ENCODE peak calls at places on chromosomes 12 and 14, in four cellular contexts. W is glutamatergic neuron; Z is kidney epithelial cell; X is CD4-positive, alpha-beta T cell. S is an unnamed sample.

GRCh38 chr12:65828711-65829339 is 4.5 kb downstream of the HMGA2 start:
- DNase-seq in W (no peak), Z (no peak), X (no peak), S (no peak)

GRCh38 chr12:40980346-40981005 is 207.6 kb upstream of the PDZRN4 start:
- DNase-seq in W (no peak), Z (no peak), X (no peak), S (no peak)

GRCh38 chr12:107529991-107530390 is 155.6 kb upstream of the PWP1 start:
- DNase-seq in W (no peak), Z (no peak), X (no peak), S (no peak)

GRCh38 chr12:111361717-111362576 is 6.9 kb downstream of the PHETA1 start:
- DNase-seq in W (no peak), Z (no peak), X (no peak), S (no peak)

GRCh38 chr14:77761205-77761931 is 412 bp upstream of the SNW1 start:
- DNase-seq in W (peak), Z (no peak), X (no peak), S (peak)

GRCh38 chr12:45302621-45303020 is 86.7 kb downstream of the ANO6 start:
- DNase-seq in W (no peak), Z (no peak), X (no peak), S (no peak)

GRCh38 chr14:91328313-91329050 is 84.0 kb upstream of the GPR68 start:
- DNase-seq in W (no peak), Z (no peak), X (no peak), S (no peak)

GRCh38 chr12:55720894-55721444 is 776 bp downstream of the RDH5 start:
- DNase-seq in W (no peak), Z (no peak), X (no peak), S (no peak)

GRCh38 chr12:92629349-92630065 is 73.3 kb upstream of the PLEKHG7 start:
- DNase-seq in W (no peak), Z (peak), X (no peak), S (no peak)

GRCh38 chr14:79567306-79567705 is 644.0 kb downstream of the DIO2 start:
- DNase-seq in W (no peak), Z (no peak), X (no peak), S (no peak)

GRCh38 chr12:122855985-122856831 is 21.0 kb downstream of the HIP1R start:
- DNase-seq in W (no peak), Z (no peak), X (no peak), S (no peak)

GRCh38 chr12:113016796-113017195 is 38.5 kb downstream of the OAS2 start:
- DNase-seq in W (no peak), Z (no peak), X (no peak), S (no peak)

GRCh38 chr12:111427417-111428074 is 21.8 kb downstream of the SH2B3 start:
- DNase-seq in W (no peak), Z (no peak), X (no peak), S (no peak)

GRCh38 chr12:88163371-88163770 is 21.3 kb downstream of the TMTC3 start:
- DNase-seq in W (no peak), Z (no peak), X (no peak), S (no peak)

GRCh38 chr14:51862839-51863235 is 2.4 kb downstream of the GNG2 start:
- DNase-seq in W (no peak), Z (no peak), X (no peak), S (no peak)

GRCh38 chr12:69884386-69884785 is 59.4 kb downstream of the MYRFL start:
- DNase-seq in W (no peak), Z (peak), X (no peak), S (no peak)

GRCh38 chr14:101559624-101560533 is 1.4 kb upstream of the DIO3 start:
- DNase-seq in W (peak), Z (no peak), X (no peak), S (no peak)

GRCh38 chr14:75720828-75721227 is 59.8 kb downstream of the TTLL5 start:
- DNase-seq in W (no peak), Z (no peak), X (no peak), S (no peak)

GRCh38 chr12:94145231-94145979 is 3.0 kb upstream of the PLXNC1 start:
- DNase-seq in W (no peak), Z (no peak), X (no peak), S (no peak)

GRCh38 chr12:107448198-107448597 is 237.4 kb upstream of the PWP1 start:
- DNase-seq in W (peak), Z (no peak), X (no peak), S (peak)

GRCh38 chr14:100142073-100143040 is 17.1 kb downstream of the DEGS2 start:
- DNase-seq in W (no peak), Z (no peak), X (no peak), S (no peak)

GRCh38 chr14:59190372-59190771 is 1.9 kb downstream of the DAAM1 start:
- DNase-seq in W (peak), Z (no peak), X (no peak), S (no peak)

GRCh38 chr14:29518335-29518734 is 409.3 kb downstream of the PRKD1 start:
- DNase-seq in W (no peak), Z (no peak), X (no peak), S (no peak)

GRCh38 chr12:64252708-64253107 is 30.6 kb upstream of the KICS2 start:
- DNase-seq in W (no peak), Z (no peak), X (no peak), S (no peak)

GRCh38 chr12:74725154-74725553 is 187.5 kb downstream of the ATXN7L3B start:
- DNase-seq in W (no peak), Z (no peak), X (no peak), S (no peak)

GRCh38 chr14:74945852-74946658 is 9.3 kb downstream of the PGF start:
- DNase-seq in W (peak), Z (no peak), X (peak), S (peak)

GRCh38 chr12:50750366-50750765 is 13.5 kb upstream of the ATF1 start:
- DNase-seq in W (no peak), Z (no peak), X (no peak), S (no peak)

GRCh38 chr14:75229923-75230792 is 48.5 kb upstream of the FOS start:
- DNase-seq in W (no peak), Z (peak), X (peak), S (peak)

GRCh38 chr14:53183071-53183470 is 29.9 kb upstream of the DDHD1 start:
- DNase-seq in W (no peak), Z (no peak), X (no peak), S (no peak)

GRCh38 chr14:53186532-53186931 is 33.4 kb upstream of the DDHD1 start:
- DNase-seq in W (no peak), Z (no peak), X (no peak), S (no peak)

GRCh38 chr14:53174918-53175317 is 21.8 kb upstream of the DDHD1 start:
- DNase-seq in W (no peak), Z (no peak), X (no peak), S (no peak)

GRCh38 chr14:53183611-53184010 is 30.5 kb upstream of the DDHD1 start:
- DNase-seq in W (no peak), Z (no peak), X (no peak), S (no peak)

GRCh38 chr14:53180272-53181221 is 27.4 kb upstream of the DDHD1 start:
- DNase-seq in W (no peak), Z (no peak), X (peak), S (peak)
- TF ChIP-seq CTCF in W (no peak), Z (peak), X (peak), S (no peak)

DNA sequence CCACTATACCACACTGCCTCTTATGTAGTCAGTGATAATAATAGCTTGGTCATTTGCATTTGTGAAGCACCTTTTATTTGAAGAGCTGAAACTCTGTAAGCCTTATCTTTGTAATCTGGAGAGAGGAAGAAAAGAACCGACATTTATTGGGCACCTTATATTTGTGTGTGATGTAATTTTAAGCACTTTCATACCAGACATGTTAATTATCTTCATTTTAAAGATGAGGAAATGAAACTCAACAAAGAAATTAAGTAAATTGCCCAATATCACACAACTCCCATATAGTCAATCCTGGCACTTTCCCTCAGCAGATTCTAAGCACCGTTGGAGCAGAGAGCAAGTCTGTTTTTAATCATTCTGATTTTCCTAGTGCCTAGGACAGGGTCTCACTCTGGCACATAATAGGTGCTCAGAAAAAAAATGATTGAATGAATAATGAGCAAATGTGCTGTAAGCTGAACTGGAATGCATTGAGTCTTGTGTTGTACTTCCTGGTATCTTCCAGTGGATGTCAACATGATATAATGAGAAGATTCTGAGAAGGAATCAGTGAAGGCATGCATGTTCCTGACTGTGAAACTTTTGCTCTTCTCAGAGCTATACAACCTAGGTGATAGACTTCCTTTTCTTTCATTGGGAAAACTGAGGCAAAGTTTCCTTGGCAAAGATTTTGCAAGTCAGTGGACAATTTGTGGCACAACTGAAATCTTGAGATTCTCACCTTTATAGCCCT is 418.9 kb downstream of the ZFP36L1 start:
- DNase-seq in W (no peak), Z (no peak), X (no peak), S (no peak)
- TF ChIP-seq CTCF in W (no peak), Z (no peak), X (no peak), S (no peak)

DNA sequence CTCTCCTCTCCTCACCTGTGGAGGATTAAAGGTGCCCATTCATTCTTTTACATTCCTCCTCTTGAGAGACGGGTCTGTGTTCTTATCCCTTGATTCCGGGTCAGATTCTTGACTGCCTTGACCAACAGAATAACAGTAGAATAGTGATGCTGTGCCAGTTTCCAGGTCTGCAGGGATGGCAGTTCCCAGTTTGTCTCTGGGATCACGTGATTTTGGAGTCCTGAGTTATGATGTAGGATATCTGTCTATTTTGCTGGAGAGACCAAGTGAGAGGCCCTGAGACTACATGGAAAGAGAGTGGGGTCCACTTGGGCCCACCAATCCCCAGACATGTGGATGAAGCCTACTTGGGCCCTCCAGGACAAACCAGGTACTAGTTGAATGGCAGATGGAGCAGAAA is 142.8 kb downstream of the TTC8 start:
- DNase-seq in W (no peak), Z (no peak), X (no peak), S (no peak)
- TF ChIP-seq CTCF in W (no peak), Z (no peak), X (no peak), S (no peak)

GRCh38 chr14:67428501-67429031 is 16.6 kb upstream of the PLEK2 start:
- DNase-seq in W (no peak), Z (no peak), X (no peak), S (no peak)
- TF ChIP-seq CTCF in W (no peak), Z (no peak), X (no peak), S (no peak)

GRCh38 chr14:61240206-61240605 is 40.9 kb downstream of the TMEM30B start:
- DNase-seq in W (no peak), Z (no peak), X (no peak), S (no peak)
- TF ChIP-seq CTCF in W (no peak), Z (no peak), X (no peak), S (no peak)

GRCh38 chr12:52307836-52308806 is 13.1 kb downstream of the KRT83 start:
- DNase-seq in W (peak), Z (no peak), X (peak), S (peak)
- TF ChIP-seq CTCF in W (no peak), Z (no peak), X (no peak), S (peak)

DNA sequence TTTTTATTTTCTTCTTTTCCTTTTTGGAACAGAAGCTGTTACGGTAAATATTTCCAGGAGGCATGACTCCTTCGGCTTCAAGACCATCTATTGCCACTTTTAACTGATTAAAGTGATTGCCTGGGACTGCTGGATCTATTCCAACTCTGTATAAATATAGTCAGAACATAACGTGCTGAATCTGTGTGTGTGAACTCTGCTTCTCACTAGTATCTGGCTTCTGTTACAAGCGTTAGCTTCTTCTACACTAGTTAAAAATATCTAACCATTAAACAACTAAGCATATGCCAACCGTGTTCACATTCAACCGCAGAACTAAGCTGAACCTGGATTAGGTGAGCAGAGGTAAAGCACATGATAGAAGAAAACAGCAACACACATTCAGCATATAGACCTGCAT is 49.0 kb downstream of the TMTC1 start:
- DNase-seq in W (no peak), Z (no peak), X (no peak), S (no peak)
- TF ChIP-seq CTCF in W (no peak), Z (no peak), X (no peak), S (no peak)

GRCh38 chr12:76688627-76689026 is 75.3 kb upstream of the ZDHHC17 start:
- DNase-seq in W (no peak), Z (no peak), X (no peak), S (peak)
- TF ChIP-seq CTCF in W (peak), Z (peak), X (peak), S (peak)

DNA sequence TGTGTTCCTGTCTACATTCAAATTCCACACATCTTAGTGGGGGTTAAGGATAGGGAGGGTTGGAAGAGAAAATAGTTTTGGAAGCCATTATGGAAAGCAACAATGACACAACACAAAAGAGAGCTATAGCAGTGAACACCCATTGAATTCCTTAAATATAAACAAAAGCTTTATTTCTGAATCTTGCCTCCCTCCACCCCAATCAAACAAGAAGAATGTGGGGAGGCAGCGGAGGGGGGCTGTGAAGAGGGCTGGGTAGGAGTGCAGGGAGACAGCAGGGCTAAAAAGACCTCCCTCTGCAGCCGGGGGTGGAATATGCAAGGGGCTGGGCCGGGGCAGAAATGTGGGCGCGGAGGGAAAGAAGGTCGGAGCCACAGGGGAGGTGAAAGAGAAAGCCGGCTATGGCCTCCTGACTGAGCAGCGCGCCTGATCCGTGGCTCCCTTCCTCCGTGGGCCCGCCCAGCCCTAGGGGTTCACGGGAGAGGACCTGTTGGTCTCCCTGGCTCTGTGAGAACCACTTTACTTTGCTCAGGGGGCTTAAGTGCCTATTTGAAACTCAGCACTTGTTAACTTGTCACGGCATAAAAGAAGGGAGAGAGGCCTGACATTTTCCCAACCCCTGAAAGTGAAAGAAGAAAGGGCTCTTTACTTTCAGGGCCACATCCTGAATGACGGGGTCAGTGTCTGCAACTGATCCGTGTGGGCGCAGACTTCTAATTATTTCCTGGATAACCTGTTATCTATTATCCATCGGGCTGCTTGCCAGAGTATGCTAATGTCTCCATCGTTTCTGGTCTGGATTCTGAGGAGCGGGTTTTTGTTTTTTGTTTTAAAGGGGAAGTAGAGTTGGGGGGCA is 127.3 kb upstream of the MAX start:
- DNase-seq in W (no peak), Z (no peak), X (peak), S (peak)
- TF ChIP-seq CTCF in W (no peak), Z (no peak), X (no peak), S (no peak)

DNA sequence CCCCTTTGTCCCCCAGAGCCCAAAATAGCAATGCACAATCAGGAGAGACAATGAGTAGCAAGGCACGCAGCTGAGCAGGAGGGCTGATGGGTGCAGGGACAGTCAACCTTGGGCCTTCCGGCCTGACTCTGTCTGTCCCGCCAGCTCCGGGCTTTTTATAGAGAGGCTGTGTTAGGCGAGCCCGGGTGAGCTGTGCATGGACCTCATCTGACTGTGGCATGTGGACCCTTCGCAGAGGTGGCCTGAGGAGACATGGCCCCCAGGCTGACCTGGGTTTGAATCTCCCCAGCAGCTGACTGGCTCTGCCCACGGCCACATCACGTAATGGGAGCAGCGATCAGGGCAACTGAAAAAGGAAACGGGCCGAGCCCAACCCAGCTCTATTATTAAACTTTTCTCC is 177.9 kb downstream of the TSPAN9 start:
- DNase-seq in W (no peak), Z (no peak), X (no peak), S (no peak)
- TF ChIP-seq CTCF in W (no peak), Z (no peak), X (no peak), S (no peak)